ENCODE peak calls at places on chromosome 16, in ten cellular contexts. P is left lung, V is EL, Q is B cell, J is adrenal gland, Y is foreskin keratinocyte, O is NCI-H1105, E is GM04503, Z is HS-5, C is astrocyte of the spinal cord. X is an unnamed sample.

GRCh38 chr16:3481696-3482658 is 13.3 kb downstream of the C16orf90 start:
- DNase-seq in C (no peak), O (no peak), Y (no peak), V (no peak), E (no peak), J (no peak), Z (no peak), P (no peak), Q (no peak), X (no peak)

GRCh38 chr16:28863929-28864886 is 565 bp downstream of the SH2B1 start:
- DNase-seq in E (no peak), P (no peak), Z (no peak), Y (no peak), J (peak; percentile 67), O (no peak), C (peak; percentile 48), Q (no peak), V (peak; percentile 45), X (no peak)

GRCh38 chr16:67112591-67113399 is 3.1 kb downstream of the PHAF1 start:
- DNase-seq in O (no peak), Q (no peak), E (no peak), C (no peak), V (no peak), P (no peak), Y (no peak), J (no peak), Z (no peak), X (no peak)

GRCh38 chr16:85234310-85235235 is 122.3 kb upstream of the CIBAR2 start:
- DNase-seq in Y (no peak), J (peak; percentile 90), E (peak; percentile 38), O (no peak), C (peak; percentile 89), V (peak; percentile 74), Z (no peak), P (peak; percentile 53), Q (no peak), X (peak; percentile 79)

GRCh38 chr16:87161822-87162676 is 155.1 kb downstream of the C16orf95 start:
- DNase-seq in C (no peak), Q (no peak), P (no peak), E (no peak), O (no peak), V (no peak), Z (no peak), Y (no peak), J (no peak), X (no peak)

GRCh38 chr16:27267037-27267677 is 1.4 kb downstream of the NSMCE1 start:
- DNase-seq in J (peak; percentile 25), E (no peak), O (no peak), C (no peak), Y (no peak), Q (peak; percentile 46), P (no peak), V (no peak), Z (no peak), X (no peak)

GRCh38 chr16:35210681-35211433 is 1751.4 kb downstream of the TP53TG3F start:
- DNase-seq in O (peak; percentile 26), E (no peak), C (no peak), V (no peak), P (no peak), Y (no peak), J (no peak), Q (no peak), Z (no peak), X (no peak)

GRCh38 chr16:30805056-30805369 is 18.0 kb upstream of the ZNF629 start:
- DNase-seq in E (no peak), Y (no peak), V (no peak), C (no peak), P (no peak), J (no peak), O (no peak), Z (no peak), Q (no peak), X (no peak)

GRCh38 chr16:17417740-17418139 is 53.0 kb downstream of the XYLT1 start:
- DNase-seq in P (no peak), O (no peak), Q (no peak), V (no peak), Y (no peak), C (no peak), Z (no peak), J (no peak), E (no peak), X (no peak)

GRCh38 chr16:10543231-10543630 is 37.2 kb downstream of the EMP2 start:
- DNase-seq in E (no peak), Y (no peak), Z (no peak), Q (no peak), V (no peak), C (no peak), O (no peak), J (no peak), P (no peak), X (no peak)

GRCh38 chr16:49931931-49932330 is 76.0 kb upstream of the ZNF423 start:
- DNase-seq in C (no peak), E (no peak), Q (no peak), Y (no peak), V (no peak), J (no peak), O (no peak), Z (no peak), P (no peak), X (peak; percentile 33)

GRCh38 chr16:66740533-66740932 is 10.9 kb downstream of the DYNC1LI2 start:
- DNase-seq in Q (no peak), Y (no peak), E (no peak), V (no peak), O (no peak), P (no peak), J (no peak), C (peak; percentile 27), Z (no peak), X (no peak)

GRCh38 chr16:56709686-56710040 is 20.3 kb upstream of the NUP93 start:
- DNase-seq in Y (no peak), E (no peak), Q (no peak), J (peak; percentile 25), O (no peak), P (no peak), V (no peak), Z (no peak), C (no peak), X (no peak)

GRCh38 chr16:87728026-87728425 is 37.8 kb downstream of the KLHDC4 start:
- DNase-seq in Y (no peak), Q (no peak), J (no peak), C (peak; percentile 60), Z (no peak), V (peak; percentile 46), O (no peak), E (no peak), P (no peak), X (no peak)

GRCh38 chr16:79897444-79898146 is 297.1 kb upstream of the MAF start:
- DNase-seq in V (peak; percentile 11), P (no peak), Q (no peak), C (peak; percentile 56), Y (no peak), O (no peak), E (no peak), J (no peak), Z (no peak), X (no peak)

GRCh38 chr16:73616186-73616585 is 568.3 kb upstream of the ZFHX3 start:
- DNase-seq in Q (no peak), Y (no peak), C (no peak), V (no peak), P (no peak), Z (no peak), O (no peak), E (no peak), J (no peak), X (no peak)

GRCh38 chr16:1613728-1614225 is 1.6 kb downstream of the CRAMP1 start:
- DNase-seq in E (no peak), P (no peak), Z (no peak), Q (peak; percentile 37), V (peak; percentile 18), C (no peak), Y (no peak), J (no peak), O (no peak), X (no peak)

GRCh38 chr16:30457743-30458560 is 12.3 kb upstream of the SEPHS2 start:
- DNase-seq in P (no peak), Q (no peak), O (no peak), J (no peak), E (no peak), Y (no peak), Z (no peak), C (no peak), V (no peak), X (no peak)

GRCh38 chr16:21698169-21699032 is 34.6 kb downstream of the OTOA start:
- DNase-seq in Y (no peak), Q (no peak), Z (no peak), J (no peak), P (no peak), E (no peak), C (no peak), O (no peak), V (no peak), X (no peak)

GRCh38 chr16:47990676-47991075 is 165.1 kb downstream of the ABCC12 start:
- DNase-seq in J (no peak), V (no peak), O (no peak), C (no peak), E (no peak), Y (no peak), Z (no peak), Q (no peak), P (no peak), X (no peak)

GRCh38 chr16:55056585-55057520 is 126.2 kb downstream of the IRX5 start:
- DNase-seq in C (no peak), Q (no peak), J (no peak), E (no peak), Z (no peak), V (no peak), O (no peak), Y (no peak), P (no peak), X (no peak)

GRCh38 chr16:57091990-57092785 is at the start of gene CPNE2:
- DNase-seq in Z (no peak), O (peak; percentile 14), E (no peak), J (no peak), C (peak; percentile 44), Y (no peak), P (peak; percentile 75), Q (peak; percentile 37), V (peak; percentile 69), X (no peak)

GRCh38 chr16:57462209-57462977 is at the start of gene POLR2C:
- DNase-seq in P (peak; percentile 89), Y (peak; percentile 37), E (no peak), Z (peak; percentile 42), O (peak; percentile 41), J (peak; percentile 95), Q (peak; percentile 96), V (peak; percentile 80), C (peak; percentile 88), X (peak; percentile 93)

GRCh38 chr16:782263-782662 is 5.9 kb downstream of the RPUSD1 start:
- DNase-seq in Z (no peak), J (no peak), V (no peak), E (no peak), Q (no peak), P (no peak), C (no peak), Y (no peak), O (no peak), X (no peak)

GRCh38 chr16:25151996-25152395 is 40.5 kb downstream of the LCMT1 start:
- DNase-seq in C (peak; percentile 86), P (no peak), E (peak; percentile 85), J (no peak), Y (no peak), V (peak; percentile 86), O (no peak), Z (peak; percentile 25), Q (no peak), X (no peak)

GRCh38 chr16:27690604-27691003 is 140.7 kb downstream of the KATNIP start:
- DNase-seq in V (peak; percentile 45), Q (no peak), E (no peak), Y (no peak), C (peak; percentile 29), O (no peak), Z (no peak), P (no peak), J (no peak), X (no peak)

GRCh38 chr16:75225678-75226515 is 7.1 kb downstream of the CTRB1 start:
- DNase-seq in V (no peak), J (peak; percentile 57), O (no peak), Z (no peak), Y (no peak), E (no peak), P (no peak), Q (no peak), C (no peak), X (no peak)

GRCh38 chr16:86322840-86323239 is 187.5 kb upstream of the FOXF1 start:
- DNase-seq in P (no peak), Q (no peak), Z (no peak), J (no peak), O (no peak), C (no peak), E (no peak), Y (no peak), V (no peak), X (no peak)